ENCODE peak calls at places on chromosomes 16 and 17, in seven cellular contexts. R is left lobe of liver, X is SK-N-SH, E is T-helper 2 cell, A is Ammon's horn, H is RWPE2, C is dorsolateral prefrontal cortex. G is an unnamed sample.

GRCh38 chr17:72838581-72838980 is 253.9 kb downstream of the SLC39A11 start:
- DNase-seq in A (no peak), R (no peak), X (no peak), H (no peak), E (no peak), C (no peak), G (no peak)

GRCh38 chr17:73480740-73481139 is 163.5 kb downstream of the SDK2 start:
- DNase-seq in E (no peak), C (no peak), H (no peak), X (no peak), A (peak), R (no peak), G (no peak)

GRCh38 chr16:929227-929669 is 41.5 kb downstream of the LMF1 start:
- DNase-seq in E (no peak), C (no peak), X (no peak), H (no peak), A (no peak), R (no peak), G (no peak)

GRCh38 chr17:52892334-52892733 is 733.8 kb upstream of the CA10 start:
- DNase-seq in X (no peak), C (no peak), E (no peak), A (no peak), R (no peak), H (no peak), G (no peak)

GRCh38 chr16:31329671-31330552 is 25.1 kb upstream of the ITGAX start:
- DNase-seq in E (no peak), C (no peak), R (no peak), A (no peak), H (no peak), X (no peak), G (no peak)

GRCh38 chr16:9091867-9092281 is 430 bp downstream of the HAPSTR1 start:
- DNase-seq in H (no peak), A (peak), C (peak), E (peak), R (peak), X (no peak), G (peak)

GRCh38 chr16:21158208-21159110 is at the start of gene LDAF1:
- DNase-seq in A (peak), C (no peak), H (peak), X (peak), E (peak), R (peak), G (peak)

GRCh38 chr16:21685034-21685455 is 21.3 kb downstream of the OTOA start:
- DNase-seq in H (no peak), E (no peak), A (no peak), C (no peak), R (no peak), X (no peak), G (no peak)

GRCh38 chr17:77571562-77571981 is 386.9 kb upstream of the TNRC6C start:
- DNase-seq in C (no peak), X (peak), H (no peak), R (no peak), A (peak), E (peak), G (no peak)

GRCh38 chr17:28643979-28644781 is 778 bp downstream of the BLTP2 start:
- DNase-seq in R (peak), A (peak), X (peak), E (peak), H (no peak), C (no peak), G (peak)

GRCh38 chr17:16935786-16936185 is 36.1 kb downstream of the TNFRSF13B start:
- DNase-seq in E (no peak), R (peak), H (no peak), X (no peak), C (no peak), A (no peak), G (no peak)

GRCh38 chr16:60203525-60204124 is 1469.5 kb upstream of the GOT2 start:
- DNase-seq in A (peak), H (no peak), R (no peak), C (no peak), X (peak), E (no peak), G (no peak)

G was measured in right lobe of liver.